ENCODE peak calls at places on chromosomes 1 and 21, in five cellular contexts. M, W, Z, P and N are unnamed samples. For H3K36me3, the result is how much of the 10 kb centered on the place peaks cover.

GRCh38 chr21:28454978-28455600 is 537.6 kb downstream of the LTN1 start:
- DNase-seq in M (no peak), P (no peak), W (no peak), Z (no peak), N (no peak)

GRCh38 chr1:205791568-205792180 is 16.4 kb upstream of the RAB29 start:
- DNase-seq in W (peak), M (peak), Z (peak), P (peak), N (no peak)

GRCh38 chr1:195591917-195592672 is 1016.1 kb downstream of the KCNT2 start:
- DNase-seq in P (peak), M (no peak), Z (no peak), W (no peak), N (peak)

GRCh38 chr1:183845681-183846080 is 40.8 kb downstream of the RGL1 start:
- DNase-seq in Z (no peak), P (no peak), W (no peak), M (no peak), N (no peak)

GRCh38 chr1:2347409-2347785 is 44.0 kb downstream of the MORN1 start:
- DNase-seq in M (no peak), W (peak), P (no peak), Z (peak), N (no peak)

GRCh38 chr1:29519733-29520132 is 283.4 kb downstream of the PTPRU start:
- DNase-seq in M (peak), Z (no peak), P (no peak), W (no peak), N (no peak)

GRCh38 chr1:7388488-7389185 is 382.5 kb upstream of the VAMP3 start:
- DNase-seq in M (no peak), P (no peak), Z (peak), W (peak), N (no peak)

GRCh38 chr21:42564561-42564971 is 50.9 kb downstream of the SLC37A1 start:
- DNase-seq in M (no peak), W (no peak), P (no peak), Z (peak), N (no peak)

GRCh38 chr1:52601519-52601918 is 652 bp upstream of the GPX7 start:
- DNase-seq in M (no peak), W (no peak), Z (no peak), P (no peak), N (no peak)

GRCh38 chr1:92679980-92680379 is 104.9 kb downstream of the EVI5 start:
- DNase-seq in P (no peak), Z (no peak), M (no peak), W (no peak), N (no peak)

GRCh38 chr21:28805885-28806284 is 186.8 kb downstream of the LTN1 start:
- DNase-seq in M (no peak), P (no peak), W (no peak), Z (peak), N (peak)

GRCh38 chr1:119348941-119349340 is 19.6 kb upstream of the HAO2 start:
- DNase-seq in Z (no peak), W (no peak), M (no peak), P (no peak), N (no peak)

GRCh38 chr21:32544697-32545096 is 40.6 kb downstream of the TCP10L start:
- DNase-seq in Z (no peak), W (no peak), M (no peak), P (no peak), N (no peak)

GRCh38 chr1:27521336-27522147 is 31.6 kb upstream of the WASF2 start:
- DNase-seq in W (peak), M (no peak), P (no peak), Z (no peak), N (no peak)

GRCh38 chr1:91754348-91754747 is 131.6 kb downstream of the TGFBR3 start:
- DNase-seq in W (no peak), M (no peak), P (no peak), Z (no peak), N (no peak)

GRCh38 chr1:166716620-166717019 is 122.7 kb upstream of the POGK start:
- DNase-seq in M (no peak), W (no peak), Z (no peak), P (no peak), N (no peak)

GRCh38 chr1:235127774-235128452 is 724 bp downstream of the TOMM20 start:
- DNase-seq in M (no peak), Z (no peak), W (no peak), P (peak), N (no peak)

GRCh38 chr1:193558491-193559028 is 372.1 kb upstream of the B3GALT2 start:
- DNase-seq in W (no peak), M (no peak), P (no peak), Z (no peak), N (peak)

GRCh38 chr1:94795321-94795899 is 24.7 kb upstream of the SLC44A3 start:
- DNase-seq in W (no peak), M (no peak), Z (no peak), P (no peak), N (no peak)

GRCh38 chr1:199747984-199748383 is 279.5 kb upstream of the NR5A2 start:
- DNase-seq in W (no peak), M (no peak), Z (no peak), P (peak), N (no peak)

GRCh38 chr1:15187175-15187810 is 33.7 kb downstream of the TMEM51 start:
- DNase-seq in M (no peak), W (no peak), P (peak), Z (peak), N (no peak)

GRCh38 chr1:44894591-44894990 is 51.5 kb upstream of the PTCH2 start:
- DNase-seq in W (no peak), P (no peak), Z (no peak), M (no peak), N (peak)

GRCh38 chr1:67896826-67897225 is 63.6 kb upstream of the GNG12 start:
- DNase-seq in Z (no peak), P (peak), M (no peak), W (no peak), N (no peak)

GRCh38 chr1:16067127-16067768 is 6.2 kb downstream of the FAM131C start:
- DNase-seq in Z (no peak), M (peak), P (peak), W (no peak), N (no peak)

GRCh38 chr1:158003409-158003805 is 10.0 kb downstream of the KIRREL1 start:
- DNase-seq in M (no peak), Z (no peak), P (no peak), W (no peak), N (no peak)

GRCh38 chr1:208155243-208155642 is 88.9 kb downstream of the PLXNA2 start:
- DNase-seq in Z (no peak), W (no peak), P (no peak), M (no peak), N (no peak)

GRCh38 chr21:31426235-31426797 is 82.3 kb upstream of the TIAM1 start:
- DNase-seq in Z (no peak), M (no peak), P (no peak), W (no peak), N (no peak)

GRCh38 chr1:174931214-174931613 is 68.5 kb upstream of the CACYBP start:
- DNase-seq in Z (no peak), M (no peak), W (no peak), P (no peak), N (no peak)

GRCh38 chr1:72845342-72845741 is 563.0 kb upstream of the NEGR1 start:
- DNase-seq in Z (no peak), M (no peak), W (no peak), P (peak), N (no peak)

GRCh38 chr1:45934947-45935346 is 131.5 kb downstream of the MAST2 start:
- DNase-seq in M (no peak), Z (no peak), W (no peak), P (no peak), N (no peak)

GRCh38 chr1:33152685-33153432 is 29.0 kb downstream of the TRIM62 start:
- DNase-seq in W (peak), Z (peak), M (no peak), P (no peak), N (no peak)

GRCh38 chr1:201357636-201358348 is 19.7 kb downstream of the TNNT2 start:
- DNase-seq in W (no peak), M (peak), Z (no peak), P (no peak), N (no peak)

GRCh38 chr1:32743380-32744062 is 41.0 kb upstream of the SYNC start:
- DNase-seq in W (no peak), M (no peak), P (no peak), Z (no peak), N (no peak)

GRCh38 chr1:37537378-37537777 is 16.7 kb downstream of the SNIP1 start:
- DNase-seq in Z (no peak), M (no peak), P (no peak), W (no peak), N (no peak)

GRCh38 chr1:182806015-182806678 is 16.6 kb downstream of the NPL start:
- DNase-seq in W (no peak), Z (no peak), M (no peak), P (peak), N (no peak)

GRCh38 chr1:231182317-231182716 is 20.5 kb downstream of the TRIM67 start:
- DNase-seq in P (no peak), M (no peak), W (no peak), Z (no peak), N (no peak)

GRCh38 chr1:158969855-158970254 is 38.5 kb downstream of the PYHIN1 start:
- DNase-seq in W (no peak), P (no peak), M (no peak), Z (no peak), N (no peak)

GRCh38 chr1:52455686-52456085 is 51.3 kb downstream of the PRPF38A start:
- DNase-seq in Z (no peak), M (no peak), P (no peak), W (no peak), N (no peak)

GRCh38 chr1:18581420-18581880 is 49.2 kb upstream of the PAX7 start:
- DNase-seq in P (peak), M (peak), W (peak), Z (peak), N (no peak)

GRCh38 chr1:213984387-213985180 is 3.2 kb upstream of the PROX1 start:
- DNase-seq in W (no peak), Z (no peak), M (no peak), P (no peak), N (no peak)

GRCh38 chr1:213982814-213983588 is 4.8 kb upstream of the PROX1 start:
- DNase-seq in P (peak), W (peak), Z (no peak), M (no peak), N (no peak)

GRCh38 chr1:213982515-213982813 is 5.3 kb upstream of the PROX1 start:
- DNase-seq in P (no peak), M (no peak), W (no peak), Z (no peak), N (no peak)

GRCh38 chr1:213985181-213986019 is 2.4 kb upstream of the PROX1 start:
- DNase-seq in W (no peak), Z (no peak), P (peak), M (no peak), N (no peak)

GRCh38 chr1:213983589-213984386 is 4.0 kb upstream of the PROX1 start:
- DNase-seq in W (no peak), P (no peak), Z (no peak), M (no peak), N (no peak)
- H3K4me3 ChIP-seq in W (peak), P (peak), Z (no peak), M (no peak), N (no peak)

GRCh38 chr1:64839270-64839669 is 94.4 kb downstream of the RAVER2 start:
- DNase-seq in Z (no peak), W (no peak), M (no peak), P (no peak), N (no peak)
- H3K36me3 ChIP-seq in Z (under half), W (under half), M (under half), P (under half), N (under half)

DNA sequence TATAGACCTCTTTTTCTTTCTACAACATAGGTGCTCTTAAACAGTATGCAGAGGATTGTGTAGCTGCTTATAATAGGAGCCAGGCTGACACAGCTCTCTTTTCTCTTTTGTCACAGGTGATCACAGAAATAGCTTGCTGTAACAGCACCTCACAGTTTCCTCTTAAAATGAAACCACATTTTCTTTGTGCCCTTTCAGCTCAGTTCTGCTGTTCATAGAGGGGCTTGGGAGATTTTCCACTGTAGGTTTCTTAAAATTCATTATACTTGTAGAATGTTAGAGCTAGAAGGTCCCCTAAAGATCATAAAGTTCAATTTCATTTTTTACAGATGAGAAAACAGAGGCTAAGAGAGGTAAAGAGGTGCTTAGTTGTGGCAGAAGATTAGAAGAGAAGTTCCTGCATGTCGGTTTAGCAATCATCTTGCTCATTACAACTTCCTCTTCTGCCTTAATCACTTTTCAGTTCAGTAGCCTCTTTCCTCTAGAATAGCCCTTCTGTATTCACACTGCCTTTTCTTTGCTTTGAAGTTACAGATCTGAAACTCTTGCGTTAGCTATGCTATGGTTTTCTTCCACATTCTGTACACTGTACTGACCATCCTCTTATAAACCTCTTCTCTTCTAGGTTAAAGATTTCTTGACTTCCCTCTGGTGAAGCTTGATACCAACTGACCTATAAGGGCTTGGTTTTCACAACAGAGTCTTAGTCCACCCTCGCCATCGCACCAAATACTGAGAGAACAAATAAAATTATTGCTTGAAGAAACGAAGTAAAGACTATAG is 35.1 kb downstream of the C21orf91 start:
- DNase-seq in Z (no peak), P (no peak), W (no peak), M (no peak), N (no peak)
- H3K4me3 ChIP-seq in Z (no peak), P (no peak), W (no peak), M (no peak), N (no peak)

GRCh38 chr1:25971882-25972180 is 26.0 kb downstream of the PAFAH2 start:
- DNase-seq in P (no peak), M (no peak), Z (no peak), W (no peak), N (no peak)
- H3K36me3 ChIP-seq in P (under half), M (under half), Z (under half), W (under half), N (under half)

DNA sequence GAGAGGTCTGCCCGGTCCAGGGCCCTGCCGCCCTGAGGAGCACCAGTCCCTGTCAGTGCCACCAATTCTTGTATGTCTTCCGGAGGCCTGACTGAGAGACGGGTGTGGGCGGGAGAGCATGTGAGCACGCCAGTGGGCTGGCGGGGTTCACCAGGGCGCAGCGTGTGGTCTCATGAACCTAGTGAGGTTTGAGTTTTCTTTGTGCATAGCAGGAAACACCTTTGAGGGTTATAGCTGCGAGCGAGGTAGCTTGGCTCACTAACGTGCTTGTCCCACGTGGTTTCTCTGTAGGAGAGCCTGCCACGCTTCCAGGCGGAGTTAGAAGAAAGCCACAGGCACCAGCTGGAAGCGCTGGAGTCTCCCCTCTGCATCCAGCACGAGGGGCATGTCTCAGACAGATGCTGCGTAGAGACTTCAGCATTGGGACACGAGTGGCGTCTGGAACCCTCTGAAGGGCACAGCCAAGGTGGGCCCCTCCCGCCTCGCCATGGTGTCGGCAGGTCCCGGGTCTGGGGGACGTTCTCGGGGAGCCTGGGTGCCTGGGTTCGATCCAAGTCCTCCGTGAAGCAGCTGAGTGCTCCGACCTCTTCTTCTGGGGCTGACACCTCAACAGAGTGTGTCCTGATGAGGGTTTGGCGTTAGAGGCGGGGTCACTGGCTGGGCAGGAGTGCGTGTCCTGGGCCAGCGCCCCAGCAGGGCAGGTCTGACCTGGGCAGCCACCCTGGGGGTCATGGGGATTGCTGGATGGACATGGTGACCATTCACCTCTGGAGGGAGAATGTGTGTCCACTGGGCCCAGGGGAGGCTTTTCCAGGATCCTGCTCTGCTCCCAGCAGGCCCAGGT is 31.4 kb downstream of the PCNT start:
- DNase-seq in P (no peak), Z (no peak), W (no peak), M (no peak), N (no peak)
- H3K4me3 ChIP-seq in P (no peak), Z (no peak), W (no peak), M (no peak), N (no peak)

DNA sequence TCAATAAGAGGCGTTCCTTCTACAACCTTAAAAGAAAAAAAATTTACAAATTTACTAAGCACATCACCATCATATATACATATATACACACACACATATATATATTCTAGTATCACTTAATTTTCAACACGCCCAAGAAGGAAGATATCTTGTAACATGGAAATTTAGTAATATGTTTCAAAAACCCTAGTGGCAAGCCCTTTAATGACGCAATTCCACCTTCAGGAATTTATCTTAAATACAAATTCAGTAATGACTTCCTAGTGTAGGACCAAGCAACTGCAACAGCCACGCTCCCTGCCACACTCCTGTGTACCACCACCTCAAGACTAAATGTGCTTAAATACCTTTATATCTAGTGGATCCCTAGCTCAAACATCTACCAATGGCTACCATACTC is 12.5 kb downstream of the LBR start:
- DNase-seq in M (no peak), P (no peak), Z (no peak), W (no peak), N (no peak)
- H3K36me3 ChIP-seq in M (under half), P (under half), Z (under half), W (under half), N (under half)

DNA sequence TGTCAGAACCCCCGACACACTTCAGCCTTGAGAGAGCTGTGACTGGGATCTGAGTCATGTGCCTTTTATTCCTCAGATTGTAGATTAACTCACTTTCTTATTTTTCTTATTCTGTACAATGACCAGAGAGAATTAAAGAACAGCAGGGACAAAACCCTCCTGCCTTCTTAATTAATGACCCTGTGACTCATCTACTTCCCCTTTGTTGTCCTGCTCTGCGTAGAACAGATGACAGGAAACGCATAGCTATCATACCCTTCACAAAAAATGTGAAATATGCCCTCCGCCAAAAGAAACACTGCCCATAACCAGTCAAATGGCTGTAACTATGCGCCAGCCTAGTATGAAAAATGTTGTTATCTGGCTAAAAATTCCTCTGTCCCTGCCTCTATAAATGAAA is 9.1 kb upstream of the PADI2 start:
- DNase-seq in P (no peak), W (no peak), M (no peak), Z (no peak), N (peak)
- H3K4me3 ChIP-seq in P (no peak), W (no peak), M (no peak), Z (no peak), N (no peak)

DNA sequence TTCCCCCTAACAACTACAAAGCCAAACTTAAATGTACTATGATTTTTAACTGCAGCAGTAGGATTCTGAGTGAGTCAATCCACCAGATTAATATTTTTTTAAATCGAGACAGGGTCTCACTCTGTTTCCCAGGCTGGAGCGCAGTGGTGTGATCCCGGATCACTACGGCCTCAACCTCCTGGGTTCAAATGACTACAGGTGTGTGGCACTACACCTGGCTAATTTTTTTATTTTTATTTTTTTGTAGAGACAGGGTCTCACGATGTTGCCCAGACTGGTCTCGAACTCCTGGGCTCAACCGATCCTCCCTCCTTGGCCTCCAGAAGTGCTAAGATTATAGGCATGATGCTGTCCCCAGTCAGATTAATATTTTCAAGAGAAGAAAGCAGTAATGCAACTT is 88.1 kb downstream of the SLC45A1 start:
- DNase-seq in P (no peak), W (no peak), Z (no peak), M (no peak), N (no peak)
- H3K36me3 ChIP-seq in P (under half), W (under half), Z (under half), M (under half), N (under half)